ENCODE peak calls at places on chromosomes 2 and 18, in seven cellular contexts. R is activated CD8-positive, alpha-beta memory T cell treated with anti-CD3 and anti-CD28 coated beads for 48 hours; X is substantia nigra; I is central memory CD4-positive, alpha-beta T cell; V is T-helper 1 cell; M is left cardiac atrium; O is H54. J is an unnamed sample.

GRCh38 chr18:1488394-1488793 is 583.7 kb downstream of the ADCYAP1 start:
- DNase-seq in R (no peak), X (no peak), I (no peak), V (no peak), M (no peak), O (no peak), J (no peak)

GRCh38 chr2:98869272-98869641 is 66.8 kb downstream of the CRACDL start:
- DNase-seq in R (no peak), X (no peak), I (no peak), V (no peak), M (peak), O (no peak), J (peak)

GRCh38 chr18:67514465-67514864 is 2.1 kb downstream of the DSEL start:
- DNase-seq in R (no peak), X (no peak), I (no peak), V (no peak), M (no peak), O (no peak), J (no peak)

GRCh38 chr2:239264838-239265651 is 135.8 kb downstream of the HDAC4 start:
- DNase-seq in R (no peak), X (no peak), I (peak), V (peak), M (no peak), O (peak), J (peak)

GRCh38 chr2:100603414-100603813 is 40.6 kb downstream of the PDCL3 start:
- DNase-seq in R (no peak), X (no peak), I (no peak), V (no peak), M (no peak), O (no peak), J (no peak)

GRCh38 chr2:195737531-195738162 is 80.6 kb downstream of the SLC39A10 start:
- DNase-seq in R (no peak), X (no peak), I (no peak), V (no peak), M (no peak), O (no peak), J (no peak)

GRCh38 chr18:56645415-56646016 is 5.6 kb upstream of the WDR7 start:
- DNase-seq in R (no peak), X (no peak), I (peak), V (no peak), M (no peak), O (no peak), J (no peak)

GRCh38 chr18:63339920-63340484 is 20.4 kb upstream of the BCL2 start:
- DNase-seq in R (no peak), X (no peak), I (peak), V (peak), M (no peak), O (no peak), J (peak)

GRCh38 chr2:8573234-8573941 is 108.5 kb upstream of the ID2 start:
- DNase-seq in R (no peak), X (no peak), I (no peak), V (no peak), M (no peak), O (no peak), J (no peak)

GRCh38 chr2:121705390-121705789 is 31.3 kb downstream of the NIFK start:
- DNase-seq in R (no peak), X (no peak), I (no peak), V (no peak), M (no peak), O (no peak), J (no peak)

GRCh38 chr2:63667132-63667531 is 78.4 kb downstream of the MDH1 start:
- DNase-seq in R (no peak), X (no peak), I (no peak), V (no peak), M (no peak), O (no peak), J (no peak)

GRCh38 chr18:57561728-57562423 is 24.6 kb downstream of the FECH start:
- DNase-seq in R (no peak), X (no peak), I (peak), V (peak), M (no peak), O (peak), J (no peak)

GRCh38 chr2:66024396-66024795 is 410.5 kb upstream of the MEIS1 start:
- DNase-seq in R (no peak), X (no peak), I (no peak), V (no peak), M (no peak), O (no peak), J (no peak)

GRCh38 chr2:168698959-168699358 is 103.5 kb upstream of the NOSTRIN start:
- DNase-seq in R (no peak), X (no peak), I (no peak), V (no peak), M (no peak), O (no peak), J (no peak)

GRCh38 chr18:39366086-39366485 is 1800.5 kb upstream of the CELF4 start:
- DNase-seq in R (no peak), X (no peak), I (no peak), V (no peak), M (no peak), O (no peak), J (no peak)

GRCh38 chr2:46765045-46765444 is 150.6 kb downstream of the MCFD2 start:
- DNase-seq in R (no peak), X (no peak), I (no peak), V (no peak), M (no peak), O (no peak), J (no peak)

J was measured in thyroid gland.